ENCODE peak calls at places on chromosomes 5 and 9, in eight cellular contexts. B, R, W, D, E, I, M and S are unnamed samples.
A peak's percentile ranks its signal among the peaks of the same experiment; 100 is the strongest.

GRCh38 chr9:19642256-19642655 is 146.6 kb downstream of the SLC24A2 start:
- DNase-seq in B (no peak), R (no peak), W (no peak), D (no peak), E (no peak), I (peak; percentile 0), M (no peak), S (no peak)

GRCh38 chr5:155700333-155700732 is 626.6 kb upstream of the SGCD start:
- DNase-seq in B (no peak), R (no peak), W (no peak), D (no peak), E (no peak), I (no peak), M (no peak), S (no peak)

GRCh38 chr5:116075117-116075910 is 9.5 kb upstream of the COMMD10 start:
- DNase-seq in B (no peak), R (no peak), W (no peak), D (no peak), E (no peak), I (no peak), M (no peak), S (no peak)

GRCh38 chr5:62767650-62768049 is 189.0 kb downstream of the LRRC70 start:
- DNase-seq in B (no peak), R (no peak), W (no peak), D (no peak), E (no peak), I (no peak), M (no peak), S (no peak)

GRCh38 chr9:86946712-86947145 is 577 bp downstream of the GAS1 start:
- DNase-seq in B (peak; percentile 16), R (no peak), W (no peak), D (peak; percentile 50), E (peak; percentile 40), I (peak; percentile 66), M (no peak), S (no peak)

GRCh38 chr9:71814226-71814625 is 45.9 kb upstream of the CEMIP2 start:
- DNase-seq in B (no peak), R (no peak), W (no peak), D (no peak), E (no peak), I (peak; percentile 77), M (peak; percentile 28), S (no peak)

GRCh38 chr5:136020383-136021015 is 8.3 kb upstream of the TGFBI start:
- DNase-seq in B (peak; percentile 85), R (peak; percentile 97), W (peak; percentile 98), D (no peak), E (no peak), I (peak; percentile 95), M (peak; percentile 99), S (peak; percentile 48)

GRCh38 chr5:72032769-72033168 is 74.5 kb upstream of the MAP1B start:
- DNase-seq in B (no peak), R (no peak), W (no peak), D (no peak), E (no peak), I (no peak), M (no peak), S (no peak)

GRCh38 chr9:18331808-18332209 is 142.1 kb upstream of the ADAMTSL1 start:
- DNase-seq in B (no peak), R (no peak), W (no peak), D (no peak), E (no peak), I (peak; percentile 53), M (no peak), S (no peak)

GRCh38 chr5:112738180-112738560 is 485 bp downstream of the APC start:
- DNase-seq in B (no peak), R (no peak), W (peak; percentile 12), D (no peak), E (no peak), I (no peak), M (no peak), S (no peak)

GRCh38 chr5:96322865-96323264 is 110.2 kb downstream of the PCSK1 start:
- DNase-seq in B (no peak), R (no peak), W (no peak), D (no peak), E (no peak), I (no peak), M (no peak), S (no peak)

GRCh38 chr5:159212667-159213462 is 3.5 kb upstream of the RNF145 start:
- DNase-seq in B (no peak), R (no peak), W (no peak), D (no peak), E (no peak), I (no peak), M (no peak), S (no peak)

GRCh38 chr5:172549708-172550095 is 91.4 kb upstream of the NEURL1B start:
- DNase-seq in B (no peak), R (no peak), W (no peak), D (no peak), E (no peak), I (no peak), M (no peak), S (peak; percentile 8)

GRCh38 chr5:133457956-133458355 is 154.4 kb downstream of the FSTL4 start:
- DNase-seq in B (no peak), R (no peak), W (no peak), D (no peak), E (no peak), I (no peak), M (no peak), S (no peak)

GRCh38 chr9:84466580-84467285 is 126.2 kb upstream of the SLC28A3 start:
- DNase-seq in B (no peak), R (no peak), W (no peak), D (no peak), E (no peak), I (no peak), M (no peak), S (no peak)

GRCh38 chr5:114447084-114447773 is 85.4 kb downstream of the KCNN2 start:
- DNase-seq in B (no peak), R (no peak), W (peak; percentile 5), D (no peak), E (no peak), I (peak; percentile 6), M (peak; percentile 6), S (no peak)

GRCh38 chr5:98713027-98713426 is 60.4 kb upstream of the RGMB start:
- DNase-seq in B (no peak), R (no peak), W (no peak), D (no peak), E (no peak), I (peak; percentile 50), M (peak; percentile 46), S (no peak)

GRCh38 chr9:31388660-31389059 is 995.8 kb upstream of the ACO1 start:
- DNase-seq in B (no peak), R (no peak), W (no peak), D (no peak), E (no peak), I (peak; percentile 10), M (peak; percentile 50), S (no peak)

DNA sequence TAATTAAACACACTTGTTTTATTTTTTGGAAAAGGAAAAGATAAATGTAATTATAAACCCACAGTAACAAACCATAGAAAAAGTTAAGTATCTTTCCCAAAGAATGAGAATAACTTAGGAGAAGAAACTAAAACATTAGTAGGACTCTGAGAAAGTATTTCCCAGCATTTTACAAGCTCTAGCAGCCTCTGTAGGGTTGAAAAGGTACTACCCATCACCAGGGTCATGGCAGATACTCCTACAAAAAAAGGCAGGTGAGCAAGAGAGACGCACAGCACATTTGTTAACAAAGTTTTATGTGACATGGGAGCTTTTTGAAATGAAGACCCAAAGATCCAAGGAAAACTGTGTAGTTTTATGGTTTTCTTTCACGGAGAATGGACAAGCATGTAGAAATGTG is 77.7 kb upstream of the FAM169A start:
- DNase-seq in B (no peak), R (no peak), W (no peak), D (no peak), E (no peak), I (no peak), M (no peak), S (no peak)
- TF ChIP-seq CTCF in B (peak; percentile 32), R (peak; percentile 4), W (peak; percentile 60), D (no peak), E (peak; percentile 49), I (no peak), M (no peak), S (no peak)

DNA sequence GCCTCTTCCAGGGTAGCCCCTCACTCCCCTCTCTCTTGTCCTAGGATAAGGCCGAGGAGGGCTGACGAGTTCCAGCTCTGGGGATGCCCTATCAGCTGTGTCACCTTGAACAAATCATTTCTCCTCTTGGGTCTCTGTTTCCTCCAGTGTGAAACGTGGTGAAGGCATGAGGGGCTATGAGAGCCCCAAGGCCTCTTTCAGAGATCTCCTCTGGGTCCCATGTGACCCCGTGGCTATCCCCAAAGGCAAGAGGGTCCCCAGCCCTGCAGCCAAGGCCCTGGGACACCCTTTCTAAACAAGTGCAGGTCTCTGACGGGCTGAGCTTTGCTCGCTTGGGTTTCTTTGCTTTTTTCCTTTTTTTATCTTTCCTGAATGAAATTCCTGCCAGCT is 25.5 kb upstream of the SPTLC1 start:
- DNase-seq in B (no peak), R (no peak), W (no peak), D (no peak), E (no peak), I (no peak), M (no peak), S (no peak)
- TF ChIP-seq CTCF in B (no peak), R (no peak), W (no peak), D (no peak), E (no peak), I (no peak), M (no peak), S (no peak)

GRCh38 chr9:37390759-37391158 is 31.7 kb upstream of the GRHPR start:
- DNase-seq in B (peak; percentile 14), R (no peak), W (peak; percentile 32), D (peak; percentile 63), E (no peak), I (peak; percentile 18), M (peak; percentile 27), S (no peak)
- TF ChIP-seq CTCF in B (peak; percentile 46), R (no peak), W (peak; percentile 52), D (peak; percentile 47), E (peak; percentile 40), I (peak; percentile 36), M (peak; percentile 72), S (no peak)

GRCh38 chr9:26502311-26502710 is 390.3 kb downstream of the CAAP1 start:
- DNase-seq in B (no peak), R (no peak), W (no peak), D (no peak), E (no peak), I (no peak), M (no peak), S (no peak)
- TF ChIP-seq CTCF in B (no peak), R (no peak), W (no peak), D (no peak), E (peak; percentile 41), I (no peak), M (no peak), S (no peak)